ENCODE peak calls at places on chromosomes 2 and 18, in seven cellular contexts. E, W, K, O, F, S and M are unnamed samples.

GRCh38 chr18:76565238-76566173 is 70.5 kb upstream of the ZNF516 start:
- DNase-seq in F (peak), E (peak), S (peak), K (no peak), O (peak), W (peak), M (no peak)

GRCh38 chr18:59022167-59022945 is 117.3 kb upstream of the SEC11C start:
- DNase-seq in F (peak), K (no peak), W (peak), O (peak), S (peak), E (no peak), M (no peak)

GRCh38 chr2:239882335-239882734 is 142.8 kb downstream of the NDUFA10 start:
- DNase-seq in W (peak), O (no peak), S (peak), K (peak), F (no peak), E (peak), M (peak)

GRCh38 chr2:222959358-222959757 is 92.6 kb upstream of the KCNE4 start:
- DNase-seq in E (no peak), O (peak), S (no peak), K (no peak), F (peak), W (peak), M (no peak)

GRCh38 chr2:62198237-62198633 is 2.3 kb downstream of the B3GNT2 start:
- DNase-seq in S (no peak), K (no peak), W (no peak), O (no peak), F (no peak), E (no peak), M (no peak)

GRCh38 chr18:35927431-35927830 is 45.0 kb upstream of the RMP24 start:
- DNase-seq in K (no peak), S (no peak), F (no peak), W (no peak), O (no peak), E (no peak), M (no peak)

GRCh38 chr2:32772623-32773221 is 144.9 kb downstream of the TTC27 start:
- DNase-seq in F (peak), W (peak), E (peak), K (no peak), O (peak), S (peak), M (no peak)

GRCh38 chr2:122478108-122478507 is 722.7 kb downstream of the TSN start:
- DNase-seq in E (no peak), F (no peak), K (no peak), W (no peak), O (no peak), S (no peak), M (no peak)

GRCh38 chr2:240958366-240959213 is 39.8 kb upstream of the SNED1 start:
- DNase-seq in K (no peak), E (no peak), W (no peak), O (no peak), S (no peak), F (no peak), M (no peak)

GRCh38 chr2:218444692-218445357 is 25.9 kb downstream of the VIL1 start:
- DNase-seq in E (no peak), F (no peak), O (no peak), W (no peak), K (no peak), S (no peak), M (no peak)

GRCh38 chr2:69561041-69561550 is 82.4 kb downstream of the AAK1 start:
- DNase-seq in E (no peak), F (no peak), K (no peak), O (no peak), W (no peak), S (no peak), M (no peak)

GRCh38 chr2:40658917-40659316 is 207.0 kb upstream of the SLC8A1 start:
- DNase-seq in F (no peak), W (peak), S (peak), E (no peak), K (no peak), O (no peak), M (no peak)

GRCh38 chr18:38456253-38456652 is 890.7 kb upstream of the CELF4 start:
- DNase-seq in F (no peak), W (no peak), O (no peak), K (no peak), E (no peak), S (no peak), M (no peak)

GRCh38 chr2:152542995-152543481 is 174.2 kb downstream of the PRPF40A start:
- DNase-seq in K (no peak), E (no peak), O (peak), W (peak), F (peak), S (peak), M (no peak)

GRCh38 chr2:224073676-224074075 is 34.6 kb upstream of the SERPINE2 start:
- DNase-seq in S (no peak), O (no peak), E (no peak), W (no peak), F (no peak), K (no peak), M (no peak)

GRCh38 chr2:221204699-221205098 is 367.4 kb downstream of the EPHA4 start:
- DNase-seq in O (no peak), S (peak), K (no peak), W (no peak), E (no peak), F (no peak), M (no peak)

GRCh38 chr2:19408592-19408991 is 50.2 kb upstream of the OSR1 start:
- DNase-seq in S (no peak), E (no peak), K (no peak), W (peak), O (no peak), F (no peak), M (no peak)

GRCh38 chr2:87403893-87404175 is 344.1 kb upstream of the PLGLB2 start:
- DNase-seq in W (no peak), O (no peak), E (no peak), S (no peak), F (no peak), K (no peak), M (no peak)

GRCh38 chr18:26133652-26134051 is at the start of gene PSMA8:
- DNase-seq in E (no peak), O (no peak), S (no peak), K (peak), F (no peak), W (no peak), M (peak)